ENCODE peak calls at places on chromosomes 2 and 18, in four cellular contexts. K, H, Z and N are unnamed samples.

GRCh38 chr2:17717666-17718065 is 35.9 kb downstream of the SMC6 start:
- DNase-seq in K (no peak), H (no peak), Z (no peak), N (no peak)

GRCh38 chr18:23300211-23300887 is 152.7 kb upstream of the RIOK3 start:
- DNase-seq in K (no peak), H (no peak), Z (no peak), N (no peak)

GRCh38 chr2:100953406-100954043 is 48.6 kb upstream of the RPL31 start:
- DNase-seq in K (no peak), H (no peak), Z (no peak), N (no peak)

GRCh38 chr18:74425876-74426275 is 31.2 kb downstream of the DIPK1C start:
- DNase-seq in K (no peak), H (no peak), Z (no peak), N (no peak)

GRCh38 chr2:110748489-110748867 is 16.1 kb downstream of the ACOXL start:
- DNase-seq in K (peak), H (no peak), Z (no peak), N (no peak)

GRCh38 chr18:6810191-6810590 is 80.7 kb downstream of the ARHGAP28 start:
- DNase-seq in K (no peak), H (no peak), Z (no peak), N (no peak)

GRCh38 chr2:105744091-105744908 is 412 bp upstream of the NCK2 start:
- DNase-seq in K (no peak), H (no peak), Z (peak), N (peak)

GRCh38 chr18:13217466-13217961 is 1.0 kb upstream of the LDLRAD4 start:
- DNase-seq in K (no peak), H (no peak), Z (no peak), N (peak)

GRCh38 chr2:144524190-144524957 is 4.5 kb upstream of the ZEB2 start:
- DNase-seq in K (no peak), H (peak), Z (no peak), N (peak)

GRCh38 chr18:21361297-21361880 is 119.4 kb downstream of the GREB1L start:
- DNase-seq in K (no peak), H (peak), Z (no peak), N (peak)

GRCh38 chr18:8091042-8091441 is 518.2 kb upstream of the RAB12 start:
- DNase-seq in K (no peak), H (no peak), Z (no peak), N (no peak)

GRCh38 chr18:47260138-47260923 is 8.9 kb upstream of the SKOR2 start:
- DNase-seq in K (no peak), H (no peak), Z (peak), N (peak)

GRCh38 chr2:157404363-157404762 is 39.5 kb downstream of the CYTIP start:
- DNase-seq in K (peak), H (no peak), Z (no peak), N (no peak)

GRCh38 chr2:11647834-11648600 is 22.0 kb downstream of the NTSR2 start:
- DNase-seq in K (no peak), H (no peak), Z (no peak), N (no peak)

GRCh38 chr18:79726721-79727120 is 47.1 kb downstream of the CTDP1 start:
- DNase-seq in K (no peak), H (no peak), Z (no peak), N (no peak)

GRCh38 chr2:205868773-205869333 is 186.6 kb downstream of the NRP2 start:
- DNase-seq in K (no peak), H (no peak), Z (no peak), N (no peak)

GRCh38 chr2:59183070-59183469 is 941.9 kb upstream of the FANCL start:
- DNase-seq in K (no peak), H (no peak), Z (no peak), N (no peak)

GRCh38 chr2:19358242-19359020 is at the start of gene OSR1:
- DNase-seq in K (no peak), H (peak), Z (peak), N (peak)

GRCh38 chr18:45357681-45358470 is 257.4 kb upstream of the SLC14A2 start:
- DNase-seq in K (no peak), H (no peak), Z (no peak), N (no peak)

GRCh38 chr2:234306426-234307173 is 190.3 kb downstream of the ARL4C start:
- DNase-seq in K (no peak), H (no peak), Z (no peak), N (no peak)

DNA sequence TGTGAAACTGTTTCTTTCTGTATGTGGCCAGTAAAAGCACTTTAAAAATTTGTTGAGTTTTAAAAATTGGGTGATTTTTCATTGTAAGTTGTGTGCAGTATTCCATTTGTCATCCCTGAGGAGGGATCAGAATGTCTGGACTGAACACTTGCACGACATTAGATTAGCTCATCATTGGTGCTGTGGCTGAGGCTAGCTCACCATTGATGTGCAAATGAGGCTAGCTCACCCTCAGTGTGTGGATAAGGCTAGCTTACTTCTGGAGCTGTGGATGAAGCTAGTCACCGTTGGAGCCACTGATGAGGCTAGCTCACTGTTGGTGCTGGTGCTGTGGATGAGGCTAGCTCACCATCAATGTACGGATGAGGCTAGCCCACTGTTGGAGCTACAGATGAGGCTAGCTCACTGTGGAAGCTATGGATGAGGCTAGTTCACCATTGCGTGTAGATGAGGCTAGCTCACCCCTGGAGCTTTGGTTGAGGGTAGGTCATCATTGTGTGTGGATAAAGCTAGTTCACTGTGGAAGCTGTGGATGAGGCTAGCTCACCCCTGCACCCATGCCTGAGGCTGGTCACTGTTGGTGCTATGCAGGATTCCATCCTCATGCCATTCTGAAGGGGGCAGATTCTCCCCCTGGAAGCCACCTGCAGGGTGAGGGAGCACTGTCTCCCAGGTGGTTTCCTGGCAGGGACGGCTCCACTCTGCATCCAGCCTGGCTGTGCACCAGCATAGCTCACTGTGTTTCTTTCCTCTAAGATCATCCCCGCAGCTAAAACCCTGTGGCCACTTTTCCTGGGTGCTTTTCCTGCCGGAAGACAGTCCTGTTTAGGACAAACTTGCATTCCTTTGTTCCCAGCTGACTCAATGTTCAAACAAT is 101.1 kb downstream of the TWIST2 start:
- DNase-seq in K (no peak), H (no peak), Z (no peak), N (no peak)
- TF ChIP-seq SUZ12 in K (no peak), H (no peak), Z (no peak), N (no peak)

DNA sequence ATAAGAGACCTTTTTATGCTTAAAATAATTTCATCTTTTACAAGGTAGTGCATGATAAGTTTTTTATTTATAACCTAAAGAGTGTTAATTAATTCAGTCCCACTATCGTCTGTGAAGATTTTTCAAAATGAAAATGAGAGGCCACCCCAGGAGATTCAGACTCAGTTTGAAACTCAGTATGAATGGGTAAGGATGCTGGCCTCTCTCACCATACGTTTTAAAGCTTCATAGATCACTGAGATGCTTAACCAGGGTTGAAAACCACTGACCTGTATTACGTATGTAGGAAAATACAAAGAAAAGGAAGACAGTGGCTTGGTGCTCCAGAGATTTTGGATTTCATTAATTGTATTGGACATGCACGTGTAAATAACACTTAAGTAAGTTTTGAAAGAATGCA is 278.7 kb downstream of the FSIP2 start:
- DNase-seq in K (no peak), H (no peak), Z (no peak), N (no peak)
- TF ChIP-seq SUZ12 in K (no peak), H (no peak), Z (no peak), N (no peak)

GRCh38 chr2:216373896-216374295 is 1.6 kb upstream of the MARCHF4 start:
- DNase-seq in K (no peak), H (no peak), Z (no peak), N (no peak)

GRCh38 chr2:216370961-216371633 is 1.2 kb downstream of the MARCHF4 start:
- DNase-seq in K (no peak), H (no peak), Z (no peak), N (peak)

GRCh38 chr2:216375288-216375687 is 3.0 kb upstream of the MARCHF4 start:
- DNase-seq in K (no peak), H (no peak), Z (no peak), N (no peak)

GRCh38 chr2:216371756-216372702 is at the start of gene MARCHF4:
- DNase-seq in K (no peak), H (peak), Z (peak), N (peak)

GRCh38 chr2:216372761-216373291 is 543 bp upstream of the MARCHF4 start:
- DNase-seq in K (no peak), H (no peak), Z (no peak), N (no peak)
- TF ChIP-seq SUZ12 in K (no peak), H (no peak), Z (no peak), N (no peak)

DNA sequence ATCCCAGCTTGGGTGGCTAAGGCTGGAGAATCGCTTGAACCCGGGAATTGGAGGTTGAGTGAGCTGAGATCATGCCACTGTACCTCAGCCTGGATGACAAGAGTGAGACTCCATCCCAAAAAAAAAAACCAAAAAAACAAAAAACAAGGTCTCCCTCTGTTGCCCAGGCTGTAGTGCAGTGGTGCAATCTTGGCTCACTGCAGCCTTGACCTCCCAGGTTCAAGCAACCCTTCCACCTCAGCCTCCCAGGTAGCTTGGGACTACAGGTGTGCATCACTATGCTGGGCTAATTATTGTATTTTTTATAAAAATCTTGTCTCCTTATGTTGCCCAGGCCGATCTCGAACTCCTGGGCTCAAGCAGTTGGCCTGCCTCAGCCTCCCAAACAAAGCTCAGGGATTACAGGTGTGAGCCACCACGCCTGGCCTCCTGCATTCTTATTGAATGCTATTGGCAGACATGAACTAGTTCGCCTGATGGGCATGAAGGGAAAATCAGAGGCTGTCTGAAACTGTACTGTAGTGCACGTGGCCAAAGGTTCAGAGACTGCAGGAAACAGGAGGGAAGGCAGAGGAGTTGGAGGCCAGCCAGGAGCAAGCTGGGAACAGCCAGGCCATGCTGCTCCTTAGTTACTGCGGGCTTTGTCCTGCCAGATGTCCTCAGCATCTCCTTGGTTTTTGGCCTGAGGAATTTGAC is 16.0 kb upstream of the ASXL2 start:
- DNase-seq in K (no peak), H (no peak), Z (peak), N (no peak)
- TF ChIP-seq SUZ12 in K (no peak), H (no peak), Z (no peak), N (no peak)